ENCODE peak calls at places on chromosomes 2 and 18, in seven cellular contexts. F is psoas muscle, M is NCI-H2081, N is MV-4-11, K is COR-L47, J is transverse colon, Z is GM12865. L is an unnamed sample.

GRCh38 chr2:104852161-104852689 is 1.7 kb upstream of the POU3F3 start:
- DNase-seq in F (no peak), M (peak; percentile 16), N (no peak), K (no peak), J (no peak), Z (no peak), L (no peak)

GRCh38 chr2:107635883-107636282 is 190.8 kb upstream of the RGPD4 start:
- DNase-seq in F (no peak), M (no peak), N (no peak), K (no peak), J (no peak), Z (no peak), L (peak; percentile 14)

GRCh38 chr18:8800041-8800441 is 94.7 kb downstream of the MTCL1 start:
- DNase-seq in F (peak; percentile 82), M (no peak), N (no peak), K (no peak), J (no peak), Z (no peak), L (peak; percentile 56)

GRCh38 chr2:225033440-225034390 is 8.6 kb downstream of the DOCK10 start:
- DNase-seq in F (no peak), M (no peak), N (no peak), K (no peak), J (no peak), Z (no peak), L (no peak)

GRCh38 chr2:42928692-42929576 is 136.6 kb upstream of the HAAO start:
- DNase-seq in F (no peak), M (peak; percentile 19), N (no peak), K (no peak), J (peak; percentile 79), Z (peak; percentile 39), L (no peak)

GRCh38 chr2:74481961-74482800 is 617 bp downstream of the CCDC142 start:
- DNase-seq in F (peak; percentile 83), M (peak; percentile 62), N (peak; percentile 47), K (peak; percentile 59), J (peak; percentile 35), Z (peak; percentile 81), L (no peak)

GRCh38 chr2:237581326-237581725 is 9.2 kb downstream of the RAB17 start:
- DNase-seq in F (no peak), M (no peak), N (no peak), K (no peak), J (no peak), Z (no peak), L (no peak)

GRCh38 chr2:24520175-24520574 is 29.1 kb downstream of the NCOA1 start:
- DNase-seq in F (no peak), M (no peak), N (no peak), K (no peak), J (no peak), Z (no peak), L (no peak)

GRCh38 chr18:58640428-58640805 is 11.5 kb upstream of the ALPK2 start:
- DNase-seq in F (no peak), M (no peak), N (no peak), K (no peak), J (no peak), Z (no peak), L (no peak)

GRCh38 chr2:120667981-120668380 is 67.7 kb upstream of the GLI2 start:
- DNase-seq in F (no peak), M (no peak), N (no peak), K (no peak), J (no peak), Z (no peak), L (no peak)

GRCh38 chr2:129233751-129234406 is 745.6 kb upstream of the RAB6C start:
- DNase-seq in F (no peak), M (no peak), N (peak; percentile 15), K (peak; percentile 3), J (no peak), Z (no peak), L (no peak)

GRCh38 chr2:170723446-170723958 is 8.4 kb downstream of the SP5 start:
- DNase-seq in F (no peak), M (no peak), N (no peak), K (no peak), J (no peak), Z (no peak), L (no peak)

GRCh38 chr2:194383404-194383803 is 1273.6 kb upstream of the SLC39A10 start:
- DNase-seq in F (no peak), M (peak; percentile 11), N (no peak), K (peak; percentile 8), J (no peak), Z (peak; percentile 7), L (no peak)

GRCh38 chr2:211468881-211469280 is 912.5 kb downstream of the CPS1 start:
- DNase-seq in F (no peak), M (peak; percentile 19), N (no peak), K (no peak), J (no peak), Z (no peak), L (no peak)

GRCh38 chr2:175318542-175318941 is 137.0 kb upstream of the ATP5MC3 start:
- DNase-seq in F (no peak), M (no peak), N (no peak), K (no peak), J (no peak), Z (no peak), L (no peak)

GRCh38 chr18:76927216-76927725 is 104.9 kb downstream of the ZNF236 start:
- DNase-seq in F (no peak), M (no peak), N (no peak), K (no peak), J (no peak), Z (no peak), L (no peak)

GRCh38 chr2:241534701-241535375 is 23.7 kb upstream of the BOK start:
- DNase-seq in F (no peak), M (no peak), N (no peak), K (no peak), J (no peak), Z (no peak), L (no peak)

GRCh38 chr2:42164971-42165370 is 4.2 kb upstream of the EML4 start:
- DNase-seq in F (no peak), M (no peak), N (no peak), K (no peak), J (no peak), Z (no peak), L (no peak)

GRCh38 chr2:98563394-98563793 is 44.9 kb downstream of the COA5 start:
- DNase-seq in F (no peak), M (no peak), N (no peak), K (no peak), J (no peak), Z (no peak), L (no peak)

GRCh38 chr2:134177351-134177931 is 76.4 kb upstream of the MGAT5 start:
- DNase-seq in F (no peak), M (peak; percentile 38), N (no peak), K (no peak), J (no peak), Z (no peak), L (no peak)

GRCh38 chr2:127044977-127045654 is 61.8 kb downstream of the BIN1 start:
- DNase-seq in F (peak; percentile 70), M (no peak), N (no peak), K (no peak), J (no peak), Z (no peak), L (no peak)

GRCh38 chr2:182302174-182302573 is 124.7 kb downstream of the PDE1A start:
- DNase-seq in F (no peak), M (no peak), N (no peak), K (peak; percentile 2), J (no peak), Z (no peak), L (peak; percentile 79)

GRCh38 chr2:20985061-20985460 is 58.8 kb downstream of the APOB start:
- DNase-seq in F (no peak), M (no peak), N (no peak), K (no peak), J (no peak), Z (no peak), L (no peak)

GRCh38 chr2:166148811-166149400 is 21.1 kb upstream of the SCN1A start:
- DNase-seq in F (no peak), M (no peak), N (no peak), K (no peak), J (no peak), Z (no peak), L (no peak)

GRCh38 chr18:22723741-22724140 is 209.4 kb upstream of the RBBP8 start:
- DNase-seq in F (no peak), M (no peak), N (no peak), K (no peak), J (no peak), Z (no peak), L (no peak)

GRCh38 chr18:23635283-23636040 is 27.2 kb downstream of the ANKRD29 start:
- DNase-seq in F (no peak), M (no peak), N (no peak), K (no peak), J (no peak), Z (no peak), L (no peak)

GRCh38 chr2:154740360-154740759 is 41.9 kb downstream of the KCNJ3 start:
- DNase-seq in F (no peak), M (peak; percentile 84), N (no peak), K (peak; percentile 46), J (no peak), Z (no peak), L (no peak)

GRCh38 chr2:101371635-101372034 is 15.7 kb downstream of the CREG2 start:
- DNase-seq in F (no peak), M (no peak), N (no peak), K (no peak), J (no peak), Z (no peak), L (no peak)

GRCh38 chr18:41354151-41354550 is 600.9 kb upstream of the PIK3C3 start:
- DNase-seq in F (no peak), M (no peak), N (no peak), K (no peak), J (no peak), Z (no peak), L (no peak)